ENCODE peak calls at places on chromosomes 3 and 15, in four cellular contexts. G is transverse colon, E is tibial nerve, I is adrenal gland. L is an unnamed sample.
A peak's percentile ranks its signal among the peaks of the same experiment; 100 is the strongest.

GRCh38 chr15:41494190-41494921 is 682 bp downstream of the ITPKA start:
- DNase-seq in G (peak; percentile 46), E (no peak), I (peak; percentile 58), L (peak; percentile 24)

GRCh38 chr15:55873024-55873745 is 120.2 kb downstream of the NEDD4 start:
- DNase-seq in G (no peak), E (no peak), I (no peak), L (no peak)

GRCh38 chr3:102248981-102249705 is 185.7 kb upstream of the ZPLD1 start:
- DNase-seq in G (no peak), E (no peak), I (no peak), L (no peak)

GRCh38 chr15:101472033-101472432 is 17.5 kb downstream of the PCSK6 start:
- DNase-seq in G (no peak), E (no peak), I (no peak), L (peak; percentile 12)

GRCh38 chr3:108406661-108407206 is 103.7 kb downstream of the MYH15 start:
- DNase-seq in G (peak; percentile 60), E (peak; percentile 40), I (no peak), L (peak; percentile 50)

GRCh38 chr15:69501456-69501855 is 48.8 kb downstream of the RPLP1 start:
- DNase-seq in G (no peak), E (no peak), I (peak; percentile 7), L (no peak)

GRCh38 chr3:77885381-77885780 is 845.5 kb downstream of the ROBO2 start:
- DNase-seq in G (no peak), E (no peak), I (no peak), L (no peak)

GRCh38 chr3:49668414-49668797 is 5.7 kb upstream of the APEH start:
- DNase-seq in G (no peak), E (no peak), I (no peak), L (no peak)

GRCh38 chr3:197913981-197914380 is 36.0 kb upstream of the RPL35A start:
- DNase-seq in G (no peak), E (no peak), I (no peak), L (no peak)

GRCh38 chr3:48240711-48241491 is at the start of gene ZNF589:
- DNase-seq in G (peak; percentile 97), E (peak; percentile 82), I (peak; percentile 97), L (peak; percentile 96)

GRCh38 chr3:101182734-101183133 is 137.6 kb downstream of the IMPG2 start:
- DNase-seq in G (no peak), E (no peak), I (no peak), L (no peak)

GRCh38 chr3:195239121-195239520 is 31.8 kb downstream of the XXYLT1 start:
- DNase-seq in G (no peak), E (no peak), I (no peak), L (no peak)

GRCh38 chr3:178202199-178202598 is 334.0 kb upstream of the KCNMB2 start:
- DNase-seq in G (no peak), E (no peak), I (no peak), L (no peak)

GRCh38 chr15:90982135-90982534 is 12.2 kb downstream of the PRC1 start:
- DNase-seq in G (no peak), E (no peak), I (no peak), L (no peak)

GRCh38 chr3:42884324-42884723 is 8.6 kb upstream of the CYP8B1 start:
- DNase-seq in G (no peak), E (no peak), I (no peak), L (no peak)

GRCh38 chr3:41581700-41582099 is 380.2 kb downstream of the ULK4 start:
- DNase-seq in G (no peak), E (no peak), I (no peak), L (no peak)

GRCh38 chr15:64229129-64229724 is 66.4 kb upstream of the PPIB start:
- DNase-seq in G (no peak), E (no peak), I (no peak), L (no peak)

GRCh38 chr3:4139462-4140140 is 163.6 kb upstream of the SETMAR start:
- DNase-seq in G (no peak), E (no peak), I (no peak), L (no peak)

GRCh38 chr3:32956750-32957570 is 5.5 kb downstream of the CCR4 start:
- DNase-seq in G (no peak), E (no peak), I (no peak), L (no peak)

GRCh38 chr3:175404026-175404425 is 544.9 kb downstream of the NAALADL2 start:
- DNase-seq in G (no peak), E (no peak), I (no peak), L (no peak)

GRCh38 chr3:56881035-56881575 is 79.4 kb upstream of the ARHGEF3 start:
- DNase-seq in G (no peak), E (no peak), I (no peak), L (no peak)

GRCh38 chr3:78888650-78889049 is 879.1 kb downstream of the ROBO1 start:
- DNase-seq in G (no peak), E (no peak), I (no peak), L (no peak)

GRCh38 chr15:68684476-68684875 is 105.7 kb downstream of the CORO2B start:
- DNase-seq in G (no peak), E (no peak), I (no peak), L (no peak)

GRCh38 chr15:95446854-95447253 is 883.6 kb upstream of the NR2F2 start:
- DNase-seq in G (no peak), E (no peak), I (no peak), L (no peak)

GRCh38 chr15:77496710-77497107 is 76.0 kb downstream of the HMG20A start:
- DNase-seq in G (peak; percentile 85), E (peak; percentile 94), I (peak; percentile 95), L (peak; percentile 93)

GRCh38 chr3:69698728-69699127 is 40.5 kb upstream of the MITF start:
- DNase-seq in G (no peak), E (no peak), I (no peak), L (no peak)

GRCh38 chr3:179432021-179432420 is 19.2 kb downstream of the GNB4 start:
- DNase-seq in G (no peak), E (peak; percentile 23), I (peak; percentile 55), L (no peak)

GRCh38 chr3:185928532-185928931 is 9.3 kb downstream of the TRA2B start:
- DNase-seq in G (no peak), E (no peak), I (no peak), L (no peak)

GRCh38 chr15:55685292-55685691 is 57.7 kb downstream of the PRTG start:
- DNase-seq in G (no peak), E (no peak), I (no peak), L (no peak)

GRCh38 chr3:52173101-52173500 is 18.9 kb upstream of the POC1A start:
- DNase-seq in G (no peak), E (no peak), I (no peak), L (no peak)

GRCh38 chr3:52175416-52176187 is 21.4 kb upstream of the POC1A start:
- DNase-seq in G (no peak), E (no peak), I (no peak), L (no peak)

GRCh38 chr3:52176951-52177700 is 20.8 kb upstream of the ALAS1 start:
- DNase-seq in G (no peak), E (no peak), I (peak; percentile 94), L (no peak)

GRCh38 chr3:52176188-52176752 is 21.7 kb upstream of the ALAS1 start:
- DNase-seq in G (no peak), E (no peak), I (no peak), L (no peak)

DNA sequence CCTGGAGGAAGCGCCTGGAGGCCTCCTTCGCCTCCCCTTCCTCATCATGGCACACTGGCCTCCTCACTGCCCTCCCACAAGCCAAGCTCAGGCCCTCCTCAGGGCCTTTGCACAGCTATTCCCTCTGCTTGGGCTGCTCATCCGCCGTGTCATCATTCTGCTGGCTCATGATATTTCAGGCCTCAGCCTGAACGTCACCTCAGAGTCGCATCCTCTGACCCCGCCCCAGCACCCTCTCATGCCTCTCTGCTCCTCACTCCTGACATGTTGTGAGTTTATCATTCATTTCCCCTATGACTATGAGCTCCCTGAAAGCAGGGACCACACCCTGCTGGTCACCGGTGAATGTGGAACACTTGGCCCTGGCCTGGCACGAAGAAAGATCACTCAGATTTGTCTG is 20.7 kb upstream of the POC1A start:
- DNase-seq in G (no peak), E (no peak), I (no peak), L (no peak)
- TF ChIP-seq CTCF in G (no peak), E (no peak), I (no peak), L (no peak)

DNA sequence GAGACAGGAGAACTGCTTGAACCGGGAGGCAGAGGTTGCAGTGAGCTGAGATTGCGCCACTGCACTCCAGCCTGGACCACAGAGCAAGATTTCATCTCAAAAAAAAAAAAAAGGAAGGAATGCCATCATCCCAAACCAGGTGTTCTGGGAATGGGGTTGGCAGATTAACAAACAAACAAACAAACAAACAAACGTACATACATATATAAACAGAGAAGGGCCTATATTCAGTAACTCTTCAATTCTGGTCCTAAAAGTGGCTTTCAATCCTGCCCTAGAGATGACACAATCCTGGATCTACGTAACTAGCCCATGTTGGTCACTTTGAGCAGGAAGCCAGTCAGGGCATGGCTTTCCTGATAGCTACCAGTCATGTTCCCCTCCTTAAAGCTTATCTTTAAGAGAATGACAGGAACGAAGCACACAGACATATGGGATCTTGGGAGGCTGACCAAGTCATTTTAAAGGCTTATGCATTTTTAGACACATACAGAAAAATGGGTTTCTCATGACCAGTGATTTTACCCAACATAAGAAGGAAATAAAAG is 29.9 kb upstream of the RAB11A start:
- DNase-seq in G (no peak), E (no peak), I (no peak), L (no peak)
- H3K4me1 ChIP-seq in G (peaks cover 2% of the 10 kb centered on the region), E (no peaks in the 10 kb centered on the region), I (no peaks in the 10 kb centered on the region), L (peaks cover 16% of the 10 kb centered on the region)

GRCh38 chr3:51500632-51501131 is 867 bp upstream of the DCAF1 start:
- DNase-seq in G (peak; percentile 22), E (no peak), I (peak; percentile 72), L (peak; percentile 26)
- H3K4me3 ChIP-seq in G (peak overlapping the region; percentile 10), E (no peak overlapping the region), I (no peak overlapping the region), L (peak overlapping the region; percentile 34)

GRCh38 chr3:99128205-99128604 is 226.7 kb upstream of the DCBLD2 start:
- DNase-seq in G (no peak), E (no peak), I (no peak), L (no peak)
- TF ChIP-seq CTCF in G (no peak), E (no peak), I (no peak), L (no peak)

DNA sequence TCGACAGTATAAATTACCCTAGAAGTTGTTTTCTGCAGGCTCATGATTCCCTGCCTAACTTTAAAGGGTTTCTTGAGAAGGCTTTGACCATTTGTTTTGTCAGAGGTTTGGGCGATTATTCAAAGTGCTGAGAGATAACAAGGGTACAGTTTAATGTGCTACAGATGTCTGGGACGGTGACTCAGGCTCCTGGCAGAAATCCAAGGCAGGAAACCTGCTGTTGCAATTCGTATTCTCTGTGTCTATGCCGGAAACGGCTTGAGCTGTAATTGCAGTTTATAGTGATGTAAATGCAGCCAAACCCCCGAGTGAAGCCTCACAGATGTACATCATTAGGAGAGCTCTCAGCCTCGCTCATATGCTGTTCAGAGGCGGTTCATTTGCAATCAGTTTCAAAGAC is 65.6 kb downstream of the SYNPR start:
- DNase-seq in G (peak; percentile 83), E (peak; percentile 64), I (peak; percentile 94), L (peak; percentile 49)
- H3K4me1 ChIP-seq in G (peaks cover 3% of the 10 kb centered on the region), E (no peaks in the 10 kb centered on the region), I (peaks cover 3% of the 10 kb centered on the region), L (no peaks in the 10 kb centered on the region)

DNA sequence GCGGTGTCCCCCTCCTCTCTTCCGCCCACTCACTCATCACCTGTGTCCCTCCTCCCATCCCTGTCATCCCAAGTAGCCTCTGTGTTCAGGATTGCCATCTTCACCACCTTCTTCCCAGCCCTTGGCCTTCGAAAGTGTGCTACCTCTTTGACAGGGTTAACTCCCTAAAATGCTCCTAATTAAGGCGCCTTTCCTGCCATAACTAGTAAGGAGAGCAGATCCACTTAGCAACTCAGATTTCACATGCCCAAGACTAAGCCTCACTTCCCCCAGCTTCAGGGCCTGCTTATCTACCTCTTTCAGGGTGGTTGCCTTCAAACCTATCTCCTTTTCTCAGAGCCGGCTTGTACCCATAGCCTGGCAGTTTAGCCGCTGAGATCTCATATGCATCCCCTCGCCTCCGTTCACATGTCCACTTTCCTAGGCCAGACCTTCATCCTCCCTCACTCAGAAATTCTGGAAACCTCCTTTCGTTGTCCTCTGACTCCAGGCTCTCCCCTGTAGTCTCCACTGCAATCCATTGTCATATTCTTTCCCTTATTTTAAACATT is 953 bp upstream of the FSTL1 start:
- DNase-seq in G (no peak), E (peak; percentile 19), I (no peak), L (no peak)
- H3K4me3 ChIP-seq in G (peak overlapping the region; percentile 71), E (peak overlapping the region; percentile 64), I (no peak overlapping the region), L (no peak overlapping the region)